ENCODE peak calls at places on chromosomes 13 and 19, in four cellular contexts. C, S, D and P are unnamed samples. For H3K4me1, the result is how much of the 10 kb centered on the place peaks cover.

GRCh38 chr19:21022996-21023395 is 2.5 kb downstream of the ZNF430 start:
- DNase-seq in C (no peak), S (no peak), D (no peak), P (peak)

GRCh38 chr19:11694533-11695439 is 44.0 kb downstream of the ZNF823 start:
- DNase-seq in C (peak), S (no peak), D (peak), P (peak)

GRCh38 chr19:19606021-19606420 is 12.5 kb downstream of the PBX4 start:
- DNase-seq in C (no peak), S (no peak), D (no peak), P (peak)

GRCh38 chr13:73657821-73658540 is 476.2 kb downstream of the KLF12 start:
- DNase-seq in C (no peak), S (no peak), D (no peak), P (no peak)

GRCh38 chr13:62633448-62633847 is 1217.8 kb upstream of the PCDH20 start:
- DNase-seq in C (no peak), S (no peak), D (no peak), P (no peak)

GRCh38 chr13:108629353-108629752 is at the start of gene MYO16:
- DNase-seq in C (no peak), S (no peak), D (no peak), P (no peak)

GRCh38 chr13:76725211-76725610 is 161.0 kb downstream of the KCTD12 start:
- DNase-seq in C (no peak), S (no peak), D (no peak), P (no peak)

GRCh38 chr13:110559429-110559943 is 2.0 kb downstream of the RAB20 start:
- DNase-seq in C (peak), S (no peak), D (peak), P (no peak)

GRCh38 chr19:4633140-4633967 is 6.0 kb upstream of the TNFAIP8L1 start:
- DNase-seq in C (peak), S (peak), D (no peak), P (peak)

GRCh38 chr19:10764340-10764894 is 46.5 kb downstream of the DNM2 start:
- DNase-seq in C (no peak), S (no peak), D (peak), P (no peak)

DNA sequence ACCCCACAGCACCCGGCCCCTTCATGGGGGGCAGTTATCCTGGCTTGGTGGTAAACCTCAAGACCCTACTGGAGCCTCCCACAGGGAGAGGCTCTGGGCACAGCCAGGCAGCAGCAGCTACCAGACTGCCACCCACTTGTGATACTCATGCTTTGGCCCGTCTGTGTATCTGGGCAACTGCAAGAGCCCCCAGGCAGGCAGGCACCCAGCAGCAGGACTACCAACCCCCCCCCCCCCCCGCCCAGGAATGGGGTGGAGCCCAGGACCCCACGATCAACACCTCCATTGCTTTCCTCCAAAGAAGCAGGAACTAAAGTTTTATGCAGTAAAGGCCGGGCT is 896 bp upstream of the LYL1 start:
- DNase-seq in C (peak), S (no peak), D (no peak), P (no peak)
- H3K4me1 ChIP-seq in C (half or more), S (under half), D (under half), P (under half)

DNA sequence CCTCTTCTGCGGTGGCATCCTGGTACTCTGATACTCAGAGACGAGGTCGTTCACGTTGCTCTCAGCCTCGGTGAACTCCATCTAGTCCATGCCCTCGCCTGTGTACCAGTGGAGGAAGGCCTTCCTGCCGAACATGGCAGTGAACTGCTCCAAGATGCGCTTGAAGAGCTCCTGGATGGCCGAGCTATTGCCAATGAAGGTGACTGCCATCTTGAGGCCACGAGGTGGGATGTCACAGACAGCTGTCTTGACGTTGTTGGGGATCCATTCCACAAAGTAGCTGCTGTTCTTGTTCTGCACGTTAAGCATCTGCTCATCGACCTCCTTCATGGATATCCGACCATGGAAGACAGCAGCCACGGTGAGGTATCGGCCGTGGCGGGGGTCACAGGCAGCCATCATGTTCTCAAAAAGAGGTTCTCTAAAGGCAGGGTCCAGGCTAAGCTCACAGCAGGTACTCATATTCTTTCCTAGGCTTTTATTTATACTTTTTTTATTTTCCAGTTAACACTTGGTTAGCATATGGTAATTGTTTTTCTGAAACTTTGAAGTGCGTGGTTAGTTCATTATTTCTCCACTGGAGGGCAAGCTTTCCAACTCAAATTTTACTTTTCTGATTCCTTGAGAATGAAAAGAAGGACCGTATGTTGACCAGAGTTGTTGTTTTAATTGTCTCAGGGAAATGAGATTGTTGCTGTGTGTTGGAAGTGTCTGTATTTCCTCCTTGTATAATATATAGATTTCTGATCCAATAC is 72.4 kb upstream of the RGCC start:
- DNase-seq in C (no peak), S (no peak), D (no peak), P (no peak)
- TF ChIP-seq CTCF in C (no peak), S (peak), D (no peak), P (peak)

DNA sequence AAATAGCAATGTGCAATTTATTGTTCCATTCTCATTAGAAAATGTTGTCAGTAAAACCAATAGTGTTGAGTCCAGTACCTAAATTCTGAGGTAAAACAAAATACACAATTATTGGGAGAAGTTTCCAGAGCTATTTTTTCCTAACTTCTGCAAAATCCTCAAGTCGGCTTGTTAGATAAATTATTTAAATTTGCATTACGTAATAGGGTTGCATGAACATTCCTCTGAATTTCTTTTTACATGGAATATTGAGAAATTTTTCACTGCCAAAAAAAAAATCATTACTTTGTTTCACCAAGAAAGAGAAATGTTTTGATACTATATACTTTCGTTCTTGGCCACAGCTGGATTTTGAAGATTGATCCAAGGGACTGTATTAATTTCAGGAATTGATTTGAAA is 1.5 kb downstream of the ZNF507 start:
- DNase-seq in C (no peak), S (no peak), D (no peak), P (no peak)
- H3K4me1 ChIP-seq in C (half or more), S (half or more), D (under half), P (under half)

GRCh38 chr13:60733933-60734332 is 336.9 kb downstream of the TDRD3 start:
- DNase-seq in C (no peak), S (no peak), D (no peak), P (no peak)
- TF ChIP-seq CTCF in C (no peak), S (no peak), D (no peak), P (no peak)

DNA sequence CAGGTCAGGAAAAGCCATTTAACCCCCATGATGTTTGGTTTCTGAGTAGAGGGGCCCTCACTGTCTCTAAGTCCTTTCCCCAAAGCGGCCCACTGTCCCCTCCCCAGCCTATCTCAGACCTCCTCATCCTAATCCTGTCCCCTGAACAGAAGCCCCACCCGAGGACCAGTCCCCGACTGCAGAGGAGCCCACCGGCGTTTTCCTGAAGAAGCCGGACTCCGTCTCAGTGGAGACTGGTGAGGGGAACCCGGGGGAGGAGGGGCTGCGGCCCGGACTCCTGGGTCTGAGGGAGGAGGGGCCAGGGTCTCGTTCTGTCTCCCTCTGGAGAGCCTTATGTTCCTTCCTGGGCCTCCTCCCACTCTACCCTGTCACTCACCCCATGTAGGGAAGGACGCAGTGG is 2.9 kb downstream of the MYBPC2 start:
- DNase-seq in C (no peak), S (no peak), D (no peak), P (no peak)
- H3K4me1 ChIP-seq in C (under half), S (under half), D (under half), P (under half)

DNA sequence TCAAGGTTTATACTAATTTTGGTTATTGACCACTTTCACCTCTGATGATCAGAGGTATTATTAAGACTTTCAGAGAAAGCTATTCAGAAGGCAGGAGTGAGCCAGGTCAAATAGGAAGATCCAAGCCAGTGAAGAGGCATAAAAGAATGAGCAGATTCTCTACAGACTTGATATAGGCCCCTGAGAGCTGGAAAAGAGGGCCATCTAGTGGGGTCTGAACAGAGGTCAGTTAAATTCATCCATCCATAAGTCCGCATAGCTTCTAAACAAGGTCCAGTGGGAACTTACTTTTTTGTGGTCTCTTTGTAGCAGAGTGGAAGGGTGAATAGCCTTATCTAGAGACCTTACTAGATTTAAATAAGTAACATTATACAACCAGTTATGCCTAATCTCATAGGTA is 126.6 kb upstream of the UFM1 start:
- DNase-seq in C (no peak), S (no peak), D (no peak), P (no peak)
- TF ChIP-seq CTCF in C (no peak), S (no peak), D (no peak), P (peak)

GRCh38 chr13:43787518-43787891 is 733 bp upstream of the ENOX1 start:
- DNase-seq in C (no peak), S (no peak), D (no peak), P (no peak)
- H3K4me1 ChIP-seq in C (under half), S (under half), D (under half), P (under half)

GRCh38 chr19:33427801-33428626 is 54.5 kb downstream of the CEBPG start:
- DNase-seq in C (peak), S (no peak), D (no peak), P (no peak)
- TF ChIP-seq CTCF in C (no peak), S (no peak), D (no peak), P (no peak)